ENCODE peak calls at places on chromosomes 6 and 20, in four cellular contexts. L is WERI-Rb-1, U is PC-3, V is heart left ventricle. W is an unnamed sample.

GRCh38 chr6:3471711-3472110 is 14.9 kb upstream of the SLC22A23 start:
- DNase-seq in L (no peak), U (no peak), V (no peak), W (no peak)

GRCh38 chr6:121678245-121678644 is 242.8 kb downstream of the GJA1 start:
- DNase-seq in L (no peak), U (no peak), V (no peak), W (no peak)

GRCh38 chr6:17093692-17094091 is 8.2 kb upstream of the STMND1 start:
- DNase-seq in L (peak; percentile 36), U (peak; percentile 62), V (no peak), W (peak; percentile 9)

GRCh38 chr20:38308447-38308846 is 4.5 kb downstream of the BPI start:
- DNase-seq in L (no peak), U (no peak), V (no peak), W (no peak)

GRCh38 chr20:23163562-23163961 is 77.4 kb upstream of the CD93 start:
- DNase-seq in L (no peak), U (no peak), V (no peak), W (no peak)

GRCh38 chr6:85476532-85476931 is 26.6 kb downstream of the NT5E start:
- DNase-seq in L (no peak), U (no peak), V (no peak), W (no peak)

GRCh38 chr20:20364016-20364746 is 3.7 kb upstream of the INSM1 start:
- DNase-seq in L (no peak), U (no peak), V (no peak), W (peak; percentile 5)

GRCh38 chr6:151058021-151058733 is 181.6 kb upstream of the AKAP12 start:
- DNase-seq in L (peak; percentile 62), U (no peak), V (no peak), W (no peak)

GRCh38 chr6:110366241-110366640 is 8.1 kb upstream of the METTL24 start:
- DNase-seq in L (no peak), U (no peak), V (no peak), W (peak; percentile 5)

GRCh38 chr6:83429857-83430605 is 820 bp downstream of the ME1 start:
- DNase-seq in L (no peak), U (peak; percentile 59), V (no peak), W (no peak)

GRCh38 chr6:31383149-31383548 is 20.2 kb upstream of the MICA start:
- DNase-seq in L (no peak), U (peak; percentile 60), V (no peak), W (peak; percentile 24)

GRCh38 chr6:143596857-143597256 is 80.9 kb upstream of the PHACTR2 start:
- DNase-seq in L (no peak), U (no peak), V (peak; percentile 55), W (no peak)

GRCh38 chr6:123091091-123091895 is 95.3 kb downstream of the CLVS2 start:
- DNase-seq in L (no peak), U (peak; percentile 79), V (no peak), W (no peak)

GRCh38 chr20:37231970-37232620 is 29.5 kb downstream of the GHRH start:
- DNase-seq in L (peak; percentile 32), U (no peak), V (no peak), W (no peak)

GRCh38 chr6:111663692-111664564 is 58.2 kb upstream of the TRAF3IP2 start:
- DNase-seq in L (no peak), U (no peak), V (peak; percentile 60), W (no peak)

GRCh38 chr6:164252952-164253351 is 838.4 kb downstream of the QKI start:
- DNase-seq in L (no peak), U (no peak), V (no peak), W (no peak)

GRCh38 chr20:17648782-17649730 is 33.0 kb downstream of the RRBP1 start:
- DNase-seq in L (peak; percentile 65), U (peak; percentile 18), V (peak; percentile 35), W (peak; percentile 52)

GRCh38 chr6:68652117-68652536 is 17.0 kb downstream of the ADGRB3 start:
- DNase-seq in L (no peak), U (no peak), V (no peak), W (no peak)

GRCh38 chr20:1561350-1561749 is 3.8 kb upstream of the SIRPD start:
- DNase-seq in L (no peak), U (peak; percentile 0), V (no peak), W (no peak)

GRCh38 chr6:149170564-149171452 is 146.7 kb upstream of the TAB2 start:
- DNase-seq in L (no peak), U (no peak), V (no peak), W (no peak)

GRCh38 chr6:31861919-31862343 is 690 bp downstream of the NEU1 start:
- DNase-seq in L (no peak), U (no peak), V (no peak), W (no peak)

GRCh38 chr6:31378062-31378720 is 21.2 kb upstream of the HLA-B start:
- DNase-seq in L (no peak), U (no peak), V (no peak), W (no peak)

GRCh38 chr20:8210749-8211148 is 78.7 kb downstream of the PLCB1 start:
- DNase-seq in L (no peak), U (no peak), V (no peak), W (no peak)

GRCh38 chr6:152635949-152636674 is 1.1 kb downstream of the SYNE1 start:
- DNase-seq in L (no peak), U (no peak), V (peak; percentile 66), W (peak; percentile 4)

GRCh38 chr20:38286586-38287502 is 17.1 kb upstream of the BPI start:
- DNase-seq in L (no peak), U (no peak), V (peak; percentile 71), W (no peak)

GRCh38 chr20:14724465-14724864 is 387.1 kb upstream of the FLRT3 start:
- DNase-seq in L (no peak), U (no peak), V (no peak), W (no peak)

GRCh38 chr20:5191829-5192569 is 65.2 kb downstream of the CDS2 start:
- DNase-seq in L (peak; percentile 24), U (peak; percentile 82), V (no peak), W (peak; percentile 59)

GRCh38 chr6:141403827-141404226 is 728.9 kb upstream of the GJE1 start:
- DNase-seq in L (no peak), U (no peak), V (no peak), W (no peak)

GRCh38 chr6:117309613-117310012 is 44.3 kb downstream of the VGLL2 start:
- DNase-seq in L (no peak), U (peak; percentile 24), V (no peak), W (no peak)

GRCh38 chr6:117306227-117306784 is 40.9 kb downstream of the VGLL2 start:
- DNase-seq in L (no peak), U (peak; percentile 34), V (no peak), W (no peak)

GRCh38 chr6:117311310-117311709 is 46.0 kb downstream of the VGLL2 start:
- DNase-seq in L (no peak), U (no peak), V (no peak), W (no peak)

GRCh38 chr6:117307655-117308054 is 42.3 kb downstream of the VGLL2 start:
- DNase-seq in L (no peak), U (no peak), V (no peak), W (no peak)

DNA sequence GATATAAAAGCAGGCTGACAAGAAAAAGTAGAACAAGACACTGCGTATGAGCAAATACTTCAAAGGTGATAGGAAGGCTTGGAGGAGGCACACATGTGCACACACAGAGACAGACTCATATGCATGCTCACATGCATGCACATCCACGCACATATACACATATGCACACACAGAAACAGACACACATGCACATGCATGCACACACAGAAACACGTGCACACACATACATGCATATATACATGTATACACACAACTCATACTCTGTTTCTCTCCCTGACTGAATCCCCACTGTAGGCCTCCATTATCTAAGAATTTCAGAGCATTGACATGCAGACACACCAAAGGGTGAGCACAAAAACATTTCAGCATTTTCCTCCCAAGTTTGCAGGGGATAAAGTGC is 43.7 kb downstream of the VGLL2 start:
- DNase-seq in L (no peak), U (no peak), V (no peak), W (no peak)
- TF ChIP-seq CTCF in L (no peak), U (no peak), V (no peak), W (no peak)

GRCh38 chr20:18718129-18718528 is 95.5 kb upstream of the SCP2D1 start:
- DNase-seq in L (no peak), U (no peak), V (no peak), W (no peak)

GRCh38 chr20:18717062-18717461 is 96.5 kb upstream of the SCP2D1 start:
- DNase-seq in L (no peak), U (no peak), V (no peak), W (no peak)

GRCh38 chr20:18712116-18712515 is 101.5 kb upstream of the SCP2D1 start:
- DNase-seq in L (no peak), U (no peak), V (no peak), W (no peak)

GRCh38 chr20:18715564-18715963 is 98.0 kb upstream of the SCP2D1 start:
- DNase-seq in L (no peak), U (peak; percentile 57), V (no peak), W (no peak)

DNA sequence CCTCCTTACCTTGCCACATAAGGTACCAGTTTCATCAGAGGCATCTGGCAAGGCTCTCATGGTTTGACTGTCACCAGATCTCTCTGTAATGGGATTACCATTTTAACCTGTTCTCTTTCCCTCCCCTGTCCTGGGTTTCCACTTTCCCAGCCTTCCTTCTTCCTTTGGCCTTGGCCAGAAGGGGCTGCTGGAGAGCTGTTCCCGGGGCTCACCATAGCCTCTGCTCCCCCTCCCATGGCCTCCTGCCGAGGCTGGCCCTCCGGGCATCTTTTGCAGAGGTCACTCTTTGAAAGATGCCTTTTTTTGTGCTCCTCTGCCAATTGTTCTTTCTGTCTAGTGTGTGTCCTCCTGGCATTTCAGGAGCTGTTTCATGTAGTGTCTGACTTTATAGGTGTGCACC is 100.7 kb upstream of the SCP2D1 start:
- DNase-seq in L (no peak), U (no peak), V (no peak), W (no peak)
- TF ChIP-seq CTCF in L (peak; percentile 21), U (no peak), V (no peak), W (no peak)

GRCh38 chr6:33017694-33018353 is 8.4 kb upstream of the HLA-DOA start:
- DNase-seq in L (no peak), U (no peak), V (no peak), W (no peak)

GRCh38 chr6:33013608-33014007 is 4.2 kb upstream of the HLA-DOA start:
- DNase-seq in L (peak; percentile 49), U (no peak), V (no peak), W (no peak)

GRCh38 chr6:33017024-33017423 is 7.6 kb upstream of the HLA-DOA start:
- DNase-seq in L (no peak), U (no peak), V (no peak), W (no peak)

GRCh38 chr6:33015798-33016197 is 6.4 kb upstream of the HLA-DOA start:
- DNase-seq in L (no peak), U (no peak), V (no peak), W (no peak)

GRCh38 chr6:33014841-33015634 is 5.6 kb upstream of the HLA-DOA start:
- DNase-seq in L (peak; percentile 77), U (peak; percentile 83), V (no peak), W (peak; percentile 62)
- TF ChIP-seq CTCF in L (peak; percentile 78), U (peak; percentile 82), V (peak; percentile 79), W (peak; percentile 80)

DNA sequence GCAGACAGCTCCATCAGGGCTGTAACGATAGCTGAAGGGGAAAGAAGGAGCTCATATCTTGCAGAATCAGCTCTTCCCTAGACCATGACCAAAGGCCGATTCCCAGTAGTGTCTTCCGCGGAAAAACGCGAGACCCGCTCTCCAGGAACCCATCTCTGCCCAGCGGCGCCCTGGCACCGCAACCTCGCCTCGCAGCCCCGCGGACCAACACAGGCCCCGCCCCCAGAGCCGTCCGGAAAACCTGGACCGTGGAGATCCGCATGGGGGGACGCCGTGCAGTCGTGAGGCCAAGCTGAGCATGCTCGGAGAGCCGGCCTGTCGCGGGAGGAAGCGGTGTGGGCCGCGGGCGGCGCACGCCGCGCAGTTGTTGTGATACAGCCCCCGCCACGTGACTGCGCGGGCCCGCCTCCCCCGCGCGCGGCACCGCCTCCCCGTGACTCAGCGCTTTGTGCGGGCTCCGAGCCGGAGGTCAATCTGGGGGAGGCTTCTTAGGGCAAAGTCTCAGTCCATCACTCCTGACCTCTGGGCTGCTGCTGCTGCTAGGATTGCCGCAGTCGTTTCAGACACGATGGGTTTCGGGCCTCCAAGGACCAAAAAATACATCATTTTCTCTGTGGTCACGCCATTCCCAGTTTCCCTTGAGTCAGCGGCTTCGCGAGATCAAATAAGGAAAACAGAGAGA is 3.1 kb upstream of the GCLC start:
- DNase-seq in L (peak; percentile 99), U (peak; percentile 97), V (peak; percentile 99), W (peak; percentile 95)
- TF ChIP-seq CTCF in L (peak; percentile 37), U (no peak), V (no peak), W (no peak)